ENCODE peak calls at places on chromosomes 13 and 19, in nine cellular contexts. One of them, this sample, is unnamed.

GRCh38 chr19:20422616-20423205 is 142.9 kb downstream of the ZNF737 start:
- DNase-seq in mesenteric fat pad: no peak
- DNase-seq in endothelial cell: peak
- DNase-seq in AG10803: peak
- DNase-seq in CD4-positive, alpha-beta T cell: no peak
- DNase-seq in cardiac muscle cell: no peak
- DNase-seq in activated T-cell treated with anti-CD3 and anti-CD28 coated beads, Interleukin-2, amount 50 U/mL, for 1 hour: no peak
- DNase-seq in ELR: no peak
- DNase-seq in NCI-H1092: no peak
- DNase-seq in this sample: no peak

GRCh38 chr13:93309886-93310520 is 83.4 kb downstream of the GPC6 start:
- DNase-seq in endothelial cell: no peak
- DNase-seq in ELR: peak
- DNase-seq in cardiac muscle cell: peak
- DNase-seq in activated T-cell treated with anti-CD3 and anti-CD28 coated beads, Interleukin-2, amount 50 U/mL, for 1 hour: no peak
- DNase-seq in NCI-H1092: no peak
- DNase-seq in AG10803: peak
- DNase-seq in CD4-positive, alpha-beta T cell: no peak
- DNase-seq in mesenteric fat pad: no peak
- DNase-seq in this sample: no peak

GRCh38 chr13:94362411-94362909 is 117.0 kb downstream of the DCT start:
- DNase-seq in ELR: peak
- DNase-seq in NCI-H1092: peak
- DNase-seq in activated T-cell treated with anti-CD3 and anti-CD28 coated beads, Interleukin-2, amount 50 U/mL, for 1 hour: peak
- DNase-seq in mesenteric fat pad: no peak
- DNase-seq in cardiac muscle cell: peak
- DNase-seq in CD4-positive, alpha-beta T cell: peak
- DNase-seq in endothelial cell: peak
- DNase-seq in AG10803: peak
- DNase-seq in this sample: peak

GRCh38 chr19:5936308-5936980 is 22.4 kb downstream of the CAPS start:
- DNase-seq in CD4-positive, alpha-beta T cell: no peak
- DNase-seq in cardiac muscle cell: no peak
- DNase-seq in endothelial cell: no peak
- DNase-seq in ELR: no peak
- DNase-seq in NCI-H1092: peak
- DNase-seq in mesenteric fat pad: no peak
- DNase-seq in activated T-cell treated with anti-CD3 and anti-CD28 coated beads, Interleukin-2, amount 50 U/mL, for 1 hour: no peak
- DNase-seq in AG10803: no peak
- DNase-seq in this sample: no peak

GRCh38 chr13:113930711-113931637 is 42.9 kb downstream of the C13orf46 start:
- DNase-seq in endothelial cell: no peak
- DNase-seq in cardiac muscle cell: no peak
- DNase-seq in AG10803: no peak
- DNase-seq in ELR: peak
- DNase-seq in mesenteric fat pad: peak
- DNase-seq in activated T-cell treated with anti-CD3 and anti-CD28 coated beads, Interleukin-2, amount 50 U/mL, for 1 hour: peak
- DNase-seq in CD4-positive, alpha-beta T cell: no peak
- DNase-seq in NCI-H1092: no peak
- DNase-seq in this sample: peak

GRCh38 chr19:57560049-57560491 is 407 bp upstream of the ZNF550 start:
- DNase-seq in ELR: peak
- DNase-seq in NCI-H1092: no peak
- DNase-seq in mesenteric fat pad: no peak
- DNase-seq in AG10803: peak
- DNase-seq in endothelial cell: no peak
- DNase-seq in cardiac muscle cell: no peak
- DNase-seq in activated T-cell treated with anti-CD3 and anti-CD28 coated beads, Interleukin-2, amount 50 U/mL, for 1 hour: no peak
- DNase-seq in CD4-positive, alpha-beta T cell: no peak
- DNase-seq in this sample: no peak

GRCh38 chr13:74047925-74048324 is 86.3 kb downstream of the KLF12 start:
- DNase-seq in ELR: peak
- DNase-seq in CD4-positive, alpha-beta T cell: no peak
- DNase-seq in mesenteric fat pad: no peak
- DNase-seq in cardiac muscle cell: peak
- DNase-seq in AG10803: peak
- DNase-seq in NCI-H1092: no peak
- DNase-seq in endothelial cell: no peak
- DNase-seq in activated T-cell treated with anti-CD3 and anti-CD28 coated beads, Interleukin-2, amount 50 U/mL, for 1 hour: no peak
- DNase-seq in this sample: no peak

GRCh38 chr19:14139944-14140343 is 3.6 kb upstream of the ASF1B start:
- DNase-seq in mesenteric fat pad: no peak
- DNase-seq in NCI-H1092: no peak
- DNase-seq in ELR: peak
- DNase-seq in activated T-cell treated with anti-CD3 and anti-CD28 coated beads, Interleukin-2, amount 50 U/mL, for 1 hour: no peak
- DNase-seq in CD4-positive, alpha-beta T cell: no peak
- DNase-seq in AG10803: no peak
- DNase-seq in endothelial cell: no peak
- DNase-seq in cardiac muscle cell: no peak
- DNase-seq in this sample: peak

GRCh38 chr13:24910502-24911134 is 146.6 kb downstream of the RNF17 start:
- DNase-seq in cardiac muscle cell: no peak
- DNase-seq in activated T-cell treated with anti-CD3 and anti-CD28 coated beads, Interleukin-2, amount 50 U/mL, for 1 hour: no peak
- DNase-seq in CD4-positive, alpha-beta T cell: no peak
- DNase-seq in ELR: peak
- DNase-seq in NCI-H1092: no peak
- DNase-seq in endothelial cell: no peak
- DNase-seq in AG10803: no peak
- DNase-seq in mesenteric fat pad: no peak
- DNase-seq in this sample: no peak

GRCh38 chr13:49443327-49443688 is 556 bp downstream of the CAB39L start:
- DNase-seq in endothelial cell: no peak
- DNase-seq in NCI-H1092: no peak
- DNase-seq in ELR: peak
- DNase-seq in activated T-cell treated with anti-CD3 and anti-CD28 coated beads, Interleukin-2, amount 50 U/mL, for 1 hour: no peak
- DNase-seq in CD4-positive, alpha-beta T cell: no peak
- DNase-seq in mesenteric fat pad: no peak
- DNase-seq in AG10803: peak
- DNase-seq in cardiac muscle cell: peak
- DNase-seq in this sample: no peak

GRCh38 chr13:80586356-80586755 is 245.4 kb upstream of the SPRY2 start:
- DNase-seq in activated T-cell treated with anti-CD3 and anti-CD28 coated beads, Interleukin-2, amount 50 U/mL, for 1 hour: no peak
- DNase-seq in CD4-positive, alpha-beta T cell: no peak
- DNase-seq in mesenteric fat pad: no peak
- DNase-seq in endothelial cell: no peak
- DNase-seq in AG10803: no peak
- DNase-seq in cardiac muscle cell: no peak
- DNase-seq in ELR: peak
- DNase-seq in NCI-H1092: no peak
- DNase-seq in this sample: peak

GRCh38 chr13:42600943-42601342 is 27.0 kb downstream of the TNFSF11 start:
- DNase-seq in endothelial cell: no peak
- DNase-seq in NCI-H1092: no peak
- DNase-seq in ELR: peak
- DNase-seq in AG10803: no peak
- DNase-seq in activated T-cell treated with anti-CD3 and anti-CD28 coated beads, Interleukin-2, amount 50 U/mL, for 1 hour: no peak
- DNase-seq in CD4-positive, alpha-beta T cell: no peak
- DNase-seq in mesenteric fat pad: no peak
- DNase-seq in cardiac muscle cell: no peak
- DNase-seq in this sample: no peak

GRCh38 chr13:69948016-69948415 is 159.6 kb upstream of the ATXN8OS start:
- DNase-seq in cardiac muscle cell: no peak
- DNase-seq in ELR: no peak
- DNase-seq in AG10803: no peak
- DNase-seq in NCI-H1092: no peak
- DNase-seq in activated T-cell treated with anti-CD3 and anti-CD28 coated beads, Interleukin-2, amount 50 U/mL, for 1 hour: no peak
- DNase-seq in mesenteric fat pad: no peak
- DNase-seq in CD4-positive, alpha-beta T cell: no peak
- DNase-seq in endothelial cell: no peak
- DNase-seq in this sample: peak

GRCh38 chr19:3982701-3983541 is 2.3 kb downstream of the EEF2 start:
- DNase-seq in ELR: peak
- DNase-seq in AG10803: peak
- DNase-seq in cardiac muscle cell: no peak
- DNase-seq in NCI-H1092: no peak
- DNase-seq in CD4-positive, alpha-beta T cell: no peak
- DNase-seq in mesenteric fat pad: no peak
- DNase-seq in endothelial cell: no peak
- DNase-seq in activated T-cell treated with anti-CD3 and anti-CD28 coated beads, Interleukin-2, amount 50 U/mL, for 1 hour: peak
- DNase-seq in this sample: no peak

GRCh38 chr19:44585371-44586141 is 27.8 kb upstream of the IGSF23 start:
- DNase-seq in mesenteric fat pad: no peak
- DNase-seq in cardiac muscle cell: no peak
- DNase-seq in endothelial cell: no peak
- DNase-seq in activated T-cell treated with anti-CD3 and anti-CD28 coated beads, Interleukin-2, amount 50 U/mL, for 1 hour: no peak
- DNase-seq in ELR: peak
- DNase-seq in CD4-positive, alpha-beta T cell: no peak
- DNase-seq in AG10803: peak
- DNase-seq in NCI-H1092: no peak
- DNase-seq in this sample: peak

GRCh38 chr19:29645911-29646310 is 19.4 kb upstream of the PLEKHF1 start:
- DNase-seq in mesenteric fat pad: no peak
- DNase-seq in ELR: peak
- DNase-seq in endothelial cell: no peak
- DNase-seq in NCI-H1092: no peak
- DNase-seq in CD4-positive, alpha-beta T cell: no peak
- DNase-seq in AG10803: peak
- DNase-seq in cardiac muscle cell: no peak
- DNase-seq in activated T-cell treated with anti-CD3 and anti-CD28 coated beads, Interleukin-2, amount 50 U/mL, for 1 hour: no peak
- DNase-seq in this sample: peak

GRCh38 chr19:50695251-50696064 is 24.1 kb downstream of the SHANK1 start:
- DNase-seq in ELR: peak
- DNase-seq in AG10803: no peak
- DNase-seq in CD4-positive, alpha-beta T cell: no peak
- DNase-seq in NCI-H1092: peak
- DNase-seq in cardiac muscle cell: peak
- DNase-seq in mesenteric fat pad: no peak
- DNase-seq in endothelial cell: peak
- DNase-seq in activated T-cell treated with anti-CD3 and anti-CD28 coated beads, Interleukin-2, amount 50 U/mL, for 1 hour: no peak
- DNase-seq in this sample: no peak

GRCh38 chr19:17724655-17725054 is 5.4 kb downstream of the MAP1S start:
- DNase-seq in CD4-positive, alpha-beta T cell: no peak
- DNase-seq in endothelial cell: no peak
- DNase-seq in NCI-H1092: no peak
- DNase-seq in activated T-cell treated with anti-CD3 and anti-CD28 coated beads, Interleukin-2, amount 50 U/mL, for 1 hour: no peak
- DNase-seq in mesenteric fat pad: no peak
- DNase-seq in cardiac muscle cell: no peak
- DNase-seq in AG10803: no peak
- DNase-seq in ELR: no peak
- DNase-seq in this sample: no peak

This sample was measured in MV-4-11.